ENCODE peak calls at places on chromosomes 4 and X, in four cellular contexts. One of them, this sample, is unnamed.

GRCh38 chr4:70936200-70936787 is 34.1 kb downstream of the MOB1B start:
- DNase-seq in A549: no peak
- DNase-seq in tibial nerve: no peak
- DNase-seq in GM12892: no peak
- DNase-seq in this sample: no peak

GRCh38 chr4:159926871-159927270 is 824.0 kb downstream of the RAPGEF2 start:
- DNase-seq in A549: no peak
- DNase-seq in tibial nerve: no peak
- DNase-seq in GM12892: no peak
- DNase-seq in this sample: peak; percentile 2

GRCh38 chr4:103054030-103054429 is 22.5 kb downstream of the SLC9B2 start:
- DNase-seq in A549: no peak
- DNase-seq in tibial nerve: peak; percentile 61
- DNase-seq in GM12892: no peak
- DNase-seq in this sample: no peak

GRCh38 chrX:3806630-3807029 is 93.2 kb upstream of the PRKX start:
- DNase-seq in A549: no peak
- DNase-seq in tibial nerve: no peak
- DNase-seq in GM12892: no peak
- DNase-seq in this sample: no peak

GRCh38 chr4:155071962-155072361 is 136.5 kb upstream of the NPY2R start:
- DNase-seq in A549: no peak
- DNase-seq in tibial nerve: no peak
- DNase-seq in GM12892: no peak
- DNase-seq in this sample: no peak

GRCh38 chr4:87975466-87975865 is at the start of gene SPP1:
- DNase-seq in A549: peak; percentile 76
- DNase-seq in tibial nerve: no peak
- DNase-seq in GM12892: no peak
- DNase-seq in this sample: no peak

GRCh38 chr4:28287837-28288236 is 1427.2 kb downstream of the STIM2 start:
- DNase-seq in A549: peak; percentile 84
- DNase-seq in tibial nerve: peak; percentile 14
- DNase-seq in GM12892: no peak
- DNase-seq in this sample: peak; percentile 7

GRCh38 chr4:87934157-87934704 is 41.3 kb upstream of the SPP1 start:
- DNase-seq in A549: no peak
- DNase-seq in tibial nerve: no peak
- DNase-seq in GM12892: no peak
- DNase-seq in this sample: no peak

GRCh38 chrX:10507876-10508275 is 112.5 kb downstream of the MID1 start:
- DNase-seq in A549: no peak
- DNase-seq in tibial nerve: no peak
- DNase-seq in GM12892: no peak
- DNase-seq in this sample: no peak

GRCh38 chr4:44157611-44158277 is 290.9 kb downstream of the KCTD8 start:
- DNase-seq in A549: no peak
- DNase-seq in tibial nerve: no peak
- DNase-seq in GM12892: no peak
- DNase-seq in this sample: no peak

GRCh38 chr4:69563424-69563823 is 67.7 kb upstream of the UGT2B4 start:
- DNase-seq in A549: no peak
- DNase-seq in tibial nerve: no peak
- DNase-seq in GM12892: no peak
- DNase-seq in this sample: no peak

GRCh38 chrX:19613645-19614323 is 98.5 kb upstream of the MAP3K15 start:
- DNase-seq in A549: no peak
- DNase-seq in tibial nerve: no peak
- DNase-seq in GM12892: no peak
- DNase-seq in this sample: no peak

GRCh38 chr4:93776386-93777080 is 52.0 kb upstream of the ATOH1 start:
- DNase-seq in A549: peak; percentile 4
- DNase-seq in tibial nerve: no peak
- DNase-seq in GM12892: no peak
- DNase-seq in this sample: peak; percentile 8

GRCh38 chr4:15006416-15007024 is 4.2 kb downstream of the CPEB2 start:
- DNase-seq in A549: no peak
- DNase-seq in tibial nerve: no peak
- DNase-seq in GM12892: no peak
- DNase-seq in this sample: no peak

GRCh38 chr4:53854991-53855885 is 209.2 kb downstream of the CHIC2 start:
- DNase-seq in A549: no peak
- DNase-seq in tibial nerve: no peak
- DNase-seq in GM12892: no peak
- DNase-seq in this sample: no peak

GRCh38 chr4:114417214-114417613 is 181.4 kb upstream of the UGT8 start:
- DNase-seq in A549: no peak
- DNase-seq in tibial nerve: no peak
- DNase-seq in GM12892: no peak
- DNase-seq in this sample: no peak

GRCh38 chr4:60128916-60129315 is 1071.2 kb upstream of the ADGRL3 start:
- DNase-seq in A549: no peak
- DNase-seq in tibial nerve: no peak
- DNase-seq in GM12892: no peak
- DNase-seq in this sample: no peak

GRCh38 chr4:135354876-135355275 is 1153.3 kb upstream of the PABPC4L start:
- DNase-seq in A549: no peak
- DNase-seq in tibial nerve: no peak
- DNase-seq in GM12892: no peak
- DNase-seq in this sample: no peak

GRCh38 chr4:88629826-88630225 is 37.5 kb downstream of the HERC3 start:
- DNase-seq in A549: no peak
- DNase-seq in tibial nerve: no peak
- DNase-seq in GM12892: no peak
- DNase-seq in this sample: no peak

GRCh38 chrX:40855411-40855810 is 120.1 kb upstream of the MED14 start:
- DNase-seq in A549: no peak
- DNase-seq in tibial nerve: no peak
- DNase-seq in GM12892: no peak
- DNase-seq in this sample: no peak

GRCh38 chr4:122990891-122991290 is 68.5 kb upstream of the NUDT6 start:
- DNase-seq in A549: no peak
- DNase-seq in tibial nerve: no peak
- DNase-seq in GM12892: no peak
- DNase-seq in this sample: no peak

GRCh38 chrX:323721-324628 is 5.4 kb upstream of the GTPBP6 start:
- DNase-seq in A549: peak; percentile 93
- DNase-seq in tibial nerve: no peak
- DNase-seq in GM12892: no peak
- DNase-seq in this sample: no peak

GRCh38 chrX:24426921-24427746 is 38.0 kb upstream of the PDK3 start:
- DNase-seq in A549: no peak
- DNase-seq in tibial nerve: peak; percentile 7
- DNase-seq in GM12892: no peak
- DNase-seq in this sample: no peak

GRCh38 chr4:86594559-86595425 is 677 bp downstream of the PTPN13 start:
- DNase-seq in A549: peak; percentile 48
- DNase-seq in tibial nerve: peak; percentile 44
- DNase-seq in GM12892: no peak
- DNase-seq in this sample: no peak

GRCh38 chr4:125735107-125735506 is 420.4 kb downstream of the FAT4 start:
- DNase-seq in A549: peak; percentile 83
- DNase-seq in tibial nerve: no peak
- DNase-seq in GM12892: no peak
- DNase-seq in this sample: peak; percentile 21

GRCh38 chr4:113328514-113328913 is 279.1 kb downstream of the ANK2 start:
- DNase-seq in A549: peak; percentile 13
- DNase-seq in tibial nerve: no peak
- DNase-seq in GM12892: no peak
- DNase-seq in this sample: no peak

GRCh38 chrX:153861733-153862300 is 24.2 kb downstream of the L1CAM start:
- DNase-seq in A549: no peak
- DNase-seq in tibial nerve: no peak
- DNase-seq in GM12892: no peak
- DNase-seq in this sample: no peak

GRCh38 chrX:108610141-108610540 is 126.2 kb downstream of the IRS4 start:
- DNase-seq in A549: no peak
- DNase-seq in tibial nerve: no peak
- DNase-seq in GM12892: no peak
- DNase-seq in this sample: no peak

GRCh38 chrX:9340619-9341304 is 124.1 kb upstream of the TBL1X start:
- DNase-seq in A549: no peak
- DNase-seq in tibial nerve: peak; percentile 41
- DNase-seq in GM12892: no peak
- DNase-seq in this sample: no peak

GRCh38 chr4:7124643-7125442 is 57.0 kb upstream of the GRPEL1 start:
- DNase-seq in A549: peak; percentile 30
- DNase-seq in tibial nerve: peak; percentile 60
- DNase-seq in GM12892: no peak
- DNase-seq in this sample: peak; percentile 58

GRCh38 chr4:73770917-73771316 is 30.5 kb downstream of the CXCL8 start:
- DNase-seq in A549: no peak
- DNase-seq in tibial nerve: no peak
- DNase-seq in GM12892: no peak
- DNase-seq in this sample: no peak

GRCh38 chrX:110408949-110409588 is 50.4 kb downstream of the RTL9 start:
- DNase-seq in A549: no peak
- DNase-seq in tibial nerve: no peak
- DNase-seq in GM12892: no peak
- DNase-seq in this sample: no peak

GRCh38 chr4:28709821-28710330 is 1849.2 kb downstream of the STIM2 start:
- DNase-seq in A549: no peak
- DNase-seq in tibial nerve: no peak
- DNase-seq in GM12892: no peak
- DNase-seq in this sample: no peak

GRCh38 chr4:7034262-7035081 is 8.7 kb upstream of the TADA2B start:
- DNase-seq in A549: peak; percentile 80
- DNase-seq in tibial nerve: no peak
- DNase-seq in GM12892: no peak
- DNase-seq in this sample: peak; percentile 51

GRCh38 chr4:110075083-110075738 is 123.2 kb downstream of the ELOVL6 start:
- DNase-seq in A549: no peak
- DNase-seq in tibial nerve: no peak
- DNase-seq in GM12892: no peak
- DNase-seq in this sample: no peak

GRCh38 chr4:22500831-22501714 is 14.8 kb downstream of the ADGRA3 start:
- DNase-seq in A549: peak; percentile 32
- DNase-seq in tibial nerve: no peak
- DNase-seq in GM12892: no peak
- DNase-seq in this sample: no peak

GRCh38 chrX:130264573-130264972 is 4.1 kb downstream of the ZNF280C start:
- DNase-seq in A549: peak; percentile 1
- DNase-seq in tibial nerve: no peak
- DNase-seq in GM12892: no peak
- DNase-seq in this sample: no peak

GRCh38 chr4:16900325-16900724 is 1.9 kb upstream of the LDB2 start:
- DNase-seq in A549: no peak
- DNase-seq in tibial nerve: no peak
- DNase-seq in GM12892: no peak
- DNase-seq in this sample: no peak

GRCh38 chr4:16897351-16897750 is 1.1 kb downstream of the LDB2 start:
- DNase-seq in A549: no peak
- DNase-seq in tibial nerve: no peak
- DNase-seq in GM12892: no peak
- DNase-seq in this sample: no peak

GRCh38 chr4:16894406-16894805 is 4.0 kb downstream of the LDB2 start:
- DNase-seq in A549: no peak
- DNase-seq in tibial nerve: no peak
- DNase-seq in GM12892: no peak
- DNase-seq in this sample: no peak

GRCh38 chr4:16896871-16897270 is 1.6 kb downstream of the LDB2 start:
- DNase-seq in A549: no peak
- DNase-seq in tibial nerve: no peak
- DNase-seq in GM12892: no peak
- DNase-seq in this sample: no peak

GRCh38 chr4:16897991-16898827 is at the start of gene LDB2:
- DNase-seq in A549: no peak
- DNase-seq in tibial nerve: peak; percentile 72
- DNase-seq in GM12892: no peak
- DNase-seq in this sample: no peak
- TF ChIP-seq POLR2A in A549: no peak
- TF ChIP-seq POLR2A in tibial nerve: no peak
- TF ChIP-seq POLR2A in GM12892: no peak
- TF ChIP-seq POLR2A in this sample: no peak

DNA sequence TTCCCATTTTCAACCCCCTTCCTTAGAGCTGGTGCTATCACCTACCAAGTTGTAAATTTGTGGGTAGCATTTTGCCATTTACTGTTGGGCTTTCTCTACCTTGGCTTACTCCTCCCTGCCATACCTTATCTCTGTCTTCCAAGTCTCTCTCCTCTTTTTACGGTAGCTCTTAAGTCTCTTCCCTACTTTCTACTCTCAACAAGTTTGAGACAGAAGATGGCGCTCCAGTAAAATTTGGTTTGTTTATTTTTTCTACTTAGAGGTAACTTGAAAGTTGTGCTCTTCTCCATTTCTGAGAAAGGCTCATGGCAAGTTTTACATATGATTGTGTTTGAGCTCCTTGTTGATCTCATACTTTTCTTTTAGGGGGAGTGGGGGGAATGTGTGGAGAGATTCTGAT is 1508.1 kb downstream of the TECRL start:
- DNase-seq in A549: peak; percentile 2
- DNase-seq in tibial nerve: no peak
- DNase-seq in GM12892: no peak
- DNase-seq in this sample: no peak
- TF ChIP-seq POLR2A in A549: no peak
- TF ChIP-seq POLR2A in tibial nerve: no peak
- TF ChIP-seq POLR2A in GM12892: no peak
- TF ChIP-seq POLR2A in this sample: no peak

GRCh38 chrX:132071260-132071659 is 48.2 kb downstream of the STK26 start:
- DNase-seq in A549: peak; percentile 11
- DNase-seq in tibial nerve: no peak
- DNase-seq in GM12892: no peak
- DNase-seq in this sample: no peak

GRCh38 chrX:132063862-132064261 is 40.8 kb downstream of the STK26 start:
- DNase-seq in A549: no peak
- DNase-seq in tibial nerve: no peak
- DNase-seq in GM12892: no peak
- DNase-seq in this sample: no peak

GRCh38 chrX:132068405-132068804 is 45.3 kb downstream of the STK26 start:
- DNase-seq in A549: no peak
- DNase-seq in tibial nerve: no peak
- DNase-seq in GM12892: no peak
- DNase-seq in this sample: no peak
- TF ChIP-seq POLR2A in A549: no peak
- TF ChIP-seq POLR2A in tibial nerve: no peak
- TF ChIP-seq POLR2A in GM12892: no peak
- TF ChIP-seq POLR2A in this sample: no peak

DNA sequence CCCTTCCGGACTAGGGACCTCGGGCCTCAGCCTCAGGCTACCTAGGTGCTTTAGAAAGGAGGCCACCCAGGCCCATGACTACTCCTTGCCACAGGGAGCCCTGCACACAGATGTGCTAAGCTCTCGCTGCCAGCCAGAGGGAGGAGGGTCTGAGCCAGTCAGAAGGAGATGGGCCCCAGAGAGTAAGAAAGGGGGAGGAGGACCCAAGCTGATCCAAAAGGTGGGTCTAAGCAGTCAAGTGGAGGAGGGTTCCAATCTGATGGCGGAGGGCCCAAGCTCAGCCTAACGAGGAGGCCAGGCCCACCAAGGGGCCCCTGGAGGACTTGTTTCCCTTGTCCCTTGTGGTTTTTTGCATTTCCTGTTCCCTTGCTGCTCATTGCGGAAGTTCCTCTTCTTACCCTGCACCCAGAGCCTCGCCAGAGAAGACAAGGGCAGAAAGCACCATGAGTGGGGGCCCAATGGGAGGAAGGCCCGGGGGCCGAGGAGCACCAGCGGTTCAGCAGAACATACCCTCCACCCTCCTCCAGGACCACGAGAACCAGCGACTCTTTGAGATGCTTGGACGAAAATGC is at the start of gene WAS:
- DNase-seq in A549: no peak
- DNase-seq in tibial nerve: no peak
- DNase-seq in GM12892: peak; percentile 67
- DNase-seq in this sample: no peak
- TF ChIP-seq POLR2A in A549: no peak
- TF ChIP-seq POLR2A in tibial nerve: no peak
- TF ChIP-seq POLR2A in GM12892: peak; percentile 70
- TF ChIP-seq POLR2A in this sample: no peak

This sample was measured in H54.